ENCODE peak calls at places on chromosomes 3 and 15, in four cellular contexts. One of them, this sample, is unnamed.

GRCh38 chr15:58748040-58748786 is 1.3 kb downstream of the ADAM10 start:
- DNase-seq in T-cell: no peak
- DNase-seq in cardiac muscle cell: peak
- DNase-seq in stomach: no peak
- DNase-seq in this sample: no peak

GRCh38 chr3:114758828-114759709 is 388.0 kb downstream of the ZBTB20 start:
- DNase-seq in T-cell: no peak
- DNase-seq in cardiac muscle cell: no peak
- DNase-seq in stomach: no peak
- DNase-seq in this sample: no peak

GRCh38 chr3:133475245-133476010 is 75.6 kb downstream of the BFSP2 start:
- DNase-seq in cardiac muscle cell: no peak
- DNase-seq in stomach: no peak
- DNase-seq in T-cell: no peak
- DNase-seq in this sample: no peak

GRCh38 chr3:115685097-115685496 is 61.8 kb downstream of the GAP43 start:
- DNase-seq in cardiac muscle cell: no peak
- DNase-seq in T-cell: no peak
- DNase-seq in stomach: no peak
- DNase-seq in this sample: no peak

GRCh38 chr3:15809313-15809712 is 11.5 kb upstream of the ANKRD28 start:
- DNase-seq in stomach: no peak
- DNase-seq in cardiac muscle cell: no peak
- DNase-seq in T-cell: no peak
- DNase-seq in this sample: no peak

GRCh38 chr3:36380171-36381031 is at the start of gene STAC:
- DNase-seq in stomach: no peak
- DNase-seq in T-cell: no peak
- DNase-seq in cardiac muscle cell: peak
- DNase-seq in this sample: peak

GRCh38 chr15:57560976-57561711 is 30.6 kb upstream of the MYZAP start:
- DNase-seq in T-cell: peak
- DNase-seq in stomach: peak
- DNase-seq in cardiac muscle cell: peak
- DNase-seq in this sample: peak

GRCh38 chr3:169145551-169145950 is 518.0 kb downstream of the MECOM start:
- DNase-seq in cardiac muscle cell: no peak
- DNase-seq in stomach: no peak
- DNase-seq in T-cell: no peak
- DNase-seq in this sample: no peak

GRCh38 chr3:13543251-13543650 is 5.7 kb upstream of the FBLN2 start:
- DNase-seq in T-cell: no peak
- DNase-seq in cardiac muscle cell: no peak
- DNase-seq in stomach: no peak
- DNase-seq in this sample: peak

GRCh38 chr3:52781741-52782140 is 4.3 kb downstream of the ITIH1 start:
- DNase-seq in stomach: no peak
- DNase-seq in T-cell: no peak
- DNase-seq in cardiac muscle cell: no peak
- DNase-seq in this sample: peak

GRCh38 chr15:42012241-42012640 is 8.6 kb downstream of the PLA2G4E start:
- DNase-seq in cardiac muscle cell: no peak
- DNase-seq in stomach: peak
- DNase-seq in T-cell: no peak
- DNase-seq in this sample: no peak

GRCh38 chr3:49158108-49158709 is 7.9 kb downstream of the CCDC71 start:
- DNase-seq in T-cell: peak
- DNase-seq in cardiac muscle cell: peak
- DNase-seq in stomach: peak
- DNase-seq in this sample: no peak

GRCh38 chr15:27827336-27827735 is 271.8 kb downstream of the OCA2 start:
- DNase-seq in stomach: no peak
- DNase-seq in cardiac muscle cell: no peak
- DNase-seq in T-cell: no peak
- DNase-seq in this sample: no peak

GRCh38 chr3:48997714-48998637 is 7.9 kb downstream of the P4HTM start:
- DNase-seq in T-cell: no peak
- DNase-seq in cardiac muscle cell: no peak
- DNase-seq in stomach: no peak
- DNase-seq in this sample: no peak

GRCh38 chr3:126555795-126556636 is 2.7 kb downstream of the C3orf22 start:
- DNase-seq in cardiac muscle cell: no peak
- DNase-seq in T-cell: no peak
- DNase-seq in stomach: peak
- DNase-seq in this sample: peak

GRCh38 chr3:12994607-12995388 is 78.4 kb downstream of the IQSEC1 start:
- DNase-seq in cardiac muscle cell: peak
- DNase-seq in T-cell: peak
- DNase-seq in stomach: peak
- DNase-seq in this sample: peak

GRCh38 chr3:78900426-78900825 is 867.4 kb downstream of the ROBO1 start:
- DNase-seq in cardiac muscle cell: no peak
- DNase-seq in stomach: no peak
- DNase-seq in T-cell: no peak
- DNase-seq in this sample: no peak

GRCh38 chr15:64883997-64884511 is 27.6 kb upstream of the ANKDD1A start:
- DNase-seq in stomach: peak
- DNase-seq in T-cell: peak
- DNase-seq in cardiac muscle cell: peak
- DNase-seq in this sample: peak

GRCh38 chr3:168289480-168289879 is 193.8 kb upstream of the GOLIM4 start:
- DNase-seq in stomach: no peak
- DNase-seq in cardiac muscle cell: peak
- DNase-seq in T-cell: no peak
- DNase-seq in this sample: no peak

GRCh38 chr15:60370105-60370803 is 27.5 kb downstream of the ANXA2 start:
- DNase-seq in stomach: no peak
- DNase-seq in cardiac muscle cell: no peak
- DNase-seq in T-cell: no peak
- DNase-seq in this sample: no peak

GRCh38 chr15:77476999-77477398 is 56.3 kb downstream of the HMG20A start:
- DNase-seq in stomach: no peak
- DNase-seq in cardiac muscle cell: no peak
- DNase-seq in T-cell: no peak
- DNase-seq in this sample: no peak

GRCh38 chr3:85652322-85652721 is 693.5 kb downstream of the CADM2 start:
- DNase-seq in stomach: no peak
- DNase-seq in T-cell: no peak
- DNase-seq in cardiac muscle cell: no peak
- DNase-seq in this sample: no peak

GRCh38 chr3:57555316-57555715 is 758 bp upstream of the PDE12 start:
- DNase-seq in T-cell: no peak
- DNase-seq in stomach: no peak
- DNase-seq in cardiac muscle cell: no peak
- DNase-seq in this sample: no peak

GRCh38 chr3:127137757-127138536 is 55.0 kb upstream of the PRR23E start:
- DNase-seq in stomach: no peak
- DNase-seq in T-cell: no peak
- DNase-seq in cardiac muscle cell: no peak
- DNase-seq in this sample: no peak

This sample was measured in posterior vena cava.